ENCODE peak calls at places on chromosomes 7 and 10, in seven cellular contexts. One of them, this sample, is unnamed.

GRCh38 chr7:111697771-111698170 is 135.5 kb upstream of the IMMP2L start:
- DNase-seq in IMR-90: peak
- DNase-seq in endothelial cell of umbilical vein: no peak
- DNase-seq in prostate gland: no peak
- DNase-seq in lower leg skin: no peak
- DNase-seq in sigmoid colon: no peak
- DNase-seq in uterus: no peak
- DNase-seq in this sample: no peak

GRCh38 chr10:133306097-133306476 is 2.6 kb downstream of the TUBGCP2 start:
- DNase-seq in sigmoid colon: no peak
- DNase-seq in prostate gland: no peak
- DNase-seq in IMR-90: no peak
- DNase-seq in endothelial cell of umbilical vein: no peak
- DNase-seq in uterus: no peak
- DNase-seq in lower leg skin: no peak
- DNase-seq in this sample: no peak

GRCh38 chr7:70307544-70308106 is 709.4 kb downstream of the AUTS2 start:
- DNase-seq in uterus: no peak
- DNase-seq in endothelial cell of umbilical vein: no peak
- DNase-seq in sigmoid colon: no peak
- DNase-seq in prostate gland: no peak
- DNase-seq in lower leg skin: no peak
- DNase-seq in IMR-90: no peak
- DNase-seq in this sample: no peak

GRCh38 chr10:1575481-1576244 is 161.7 kb downstream of the ADARB2 start:
- DNase-seq in uterus: no peak
- DNase-seq in IMR-90: no peak
- DNase-seq in endothelial cell of umbilical vein: no peak
- DNase-seq in lower leg skin: no peak
- DNase-seq in prostate gland: no peak
- DNase-seq in sigmoid colon: peak
- DNase-seq in this sample: no peak

GRCh38 chr7:137343483-137343841 is at the start of gene PTN:
- DNase-seq in uterus: peak
- DNase-seq in sigmoid colon: peak
- DNase-seq in prostate gland: peak
- DNase-seq in IMR-90: peak
- DNase-seq in endothelial cell of umbilical vein: no peak
- DNase-seq in lower leg skin: no peak
- DNase-seq in this sample: peak

GRCh38 chr10:21514101-21514807 is 11.2 kb downstream of the SKIDA1 start:
- DNase-seq in lower leg skin: no peak
- DNase-seq in prostate gland: no peak
- DNase-seq in endothelial cell of umbilical vein: no peak
- DNase-seq in uterus: no peak
- DNase-seq in sigmoid colon: no peak
- DNase-seq in IMR-90: no peak
- DNase-seq in this sample: no peak

GRCh38 chr7:42932861-42933591 is 850 bp downstream of the MRPL32 start:
- DNase-seq in endothelial cell of umbilical vein: peak
- DNase-seq in sigmoid colon: no peak
- DNase-seq in uterus: no peak
- DNase-seq in IMR-90: peak
- DNase-seq in lower leg skin: no peak
- DNase-seq in prostate gland: no peak
- DNase-seq in this sample: peak

GRCh38 chr10:115933098-115933497 is 339.9 kb downstream of the GFRA1 start:
- DNase-seq in IMR-90: no peak
- DNase-seq in prostate gland: no peak
- DNase-seq in lower leg skin: no peak
- DNase-seq in uterus: no peak
- DNase-seq in endothelial cell of umbilical vein: no peak
- DNase-seq in sigmoid colon: no peak
- DNase-seq in this sample: no peak

GRCh38 chr7:120716306-120716705 is 141.6 kb downstream of the TSPAN12 start:
- DNase-seq in prostate gland: no peak
- DNase-seq in uterus: no peak
- DNase-seq in IMR-90: no peak
- DNase-seq in endothelial cell of umbilical vein: no peak
- DNase-seq in sigmoid colon: no peak
- DNase-seq in lower leg skin: no peak
- DNase-seq in this sample: no peak

GRCh38 chr10:126387041-126387908 is 1.0 kb downstream of the ADAM12 start:
- DNase-seq in prostate gland: peak
- DNase-seq in lower leg skin: peak
- DNase-seq in IMR-90: peak
- DNase-seq in uterus: peak
- DNase-seq in sigmoid colon: peak
- DNase-seq in endothelial cell of umbilical vein: peak
- DNase-seq in this sample: peak

GRCh38 chr10:129531969-129532660 is 65.1 kb downstream of the MGMT start:
- DNase-seq in uterus: no peak
- DNase-seq in prostate gland: no peak
- DNase-seq in sigmoid colon: no peak
- DNase-seq in lower leg skin: no peak
- DNase-seq in IMR-90: no peak
- DNase-seq in endothelial cell of umbilical vein: no peak
- DNase-seq in this sample: no peak

GRCh38 chr10:59799421-59799820 is 46.2 kb upstream of the MRLN start:
- DNase-seq in lower leg skin: no peak
- DNase-seq in uterus: no peak
- DNase-seq in endothelial cell of umbilical vein: no peak
- DNase-seq in IMR-90: no peak
- DNase-seq in prostate gland: no peak
- DNase-seq in sigmoid colon: no peak
- DNase-seq in this sample: no peak

GRCh38 chr7:34133983-34134782 is 228.8 kb downstream of the BMPER start:
- DNase-seq in uterus: peak
- DNase-seq in IMR-90: peak
- DNase-seq in prostate gland: peak
- DNase-seq in sigmoid colon: peak
- DNase-seq in endothelial cell of umbilical vein: peak
- DNase-seq in lower leg skin: peak
- DNase-seq in this sample: peak

GRCh38 chr7:28378574-28379149 is 33.7 kb upstream of the CREB5 start:
- DNase-seq in endothelial cell of umbilical vein: no peak
- DNase-seq in IMR-90: peak
- DNase-seq in sigmoid colon: no peak
- DNase-seq in uterus: no peak
- DNase-seq in lower leg skin: no peak
- DNase-seq in prostate gland: no peak
- DNase-seq in this sample: no peak

DNA sequence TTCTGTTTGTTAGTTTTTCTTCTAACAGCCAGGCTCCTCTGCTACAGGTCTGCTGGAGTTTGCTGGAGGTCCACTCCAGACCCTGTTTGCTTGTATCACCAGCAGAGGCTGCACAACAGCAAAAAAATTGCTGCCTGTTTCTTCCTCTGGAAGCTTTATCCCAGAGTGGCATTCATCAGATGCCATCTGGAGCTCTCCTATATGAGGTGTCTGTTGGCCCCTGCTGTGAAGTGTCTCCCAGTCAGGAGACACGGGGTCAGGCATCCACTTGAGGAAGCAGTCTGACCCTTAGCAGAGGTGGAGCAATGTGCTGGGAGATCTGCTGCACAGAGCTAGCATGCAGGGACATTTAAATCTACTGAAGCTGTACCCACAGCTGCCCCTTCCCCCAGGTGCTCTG is 26.7 kb upstream of the CROT start:
- DNase-seq in endothelial cell of umbilical vein: no peak
- DNase-seq in lower leg skin: no peak
- DNase-seq in prostate gland: no peak
- DNase-seq in sigmoid colon: no peak
- DNase-seq in IMR-90: no peak
- DNase-seq in uterus: no peak
- DNase-seq in this sample: no peak
- TF ChIP-seq CTCF in endothelial cell of umbilical vein: no peak
- TF ChIP-seq CTCF in lower leg skin: no peak
- TF ChIP-seq CTCF in prostate gland: no peak
- TF ChIP-seq CTCF in sigmoid colon: no peak
- TF ChIP-seq CTCF in IMR-90: no peak
- TF ChIP-seq CTCF in uterus: no peak
- TF ChIP-seq CTCF in this sample: no peak

DNA sequence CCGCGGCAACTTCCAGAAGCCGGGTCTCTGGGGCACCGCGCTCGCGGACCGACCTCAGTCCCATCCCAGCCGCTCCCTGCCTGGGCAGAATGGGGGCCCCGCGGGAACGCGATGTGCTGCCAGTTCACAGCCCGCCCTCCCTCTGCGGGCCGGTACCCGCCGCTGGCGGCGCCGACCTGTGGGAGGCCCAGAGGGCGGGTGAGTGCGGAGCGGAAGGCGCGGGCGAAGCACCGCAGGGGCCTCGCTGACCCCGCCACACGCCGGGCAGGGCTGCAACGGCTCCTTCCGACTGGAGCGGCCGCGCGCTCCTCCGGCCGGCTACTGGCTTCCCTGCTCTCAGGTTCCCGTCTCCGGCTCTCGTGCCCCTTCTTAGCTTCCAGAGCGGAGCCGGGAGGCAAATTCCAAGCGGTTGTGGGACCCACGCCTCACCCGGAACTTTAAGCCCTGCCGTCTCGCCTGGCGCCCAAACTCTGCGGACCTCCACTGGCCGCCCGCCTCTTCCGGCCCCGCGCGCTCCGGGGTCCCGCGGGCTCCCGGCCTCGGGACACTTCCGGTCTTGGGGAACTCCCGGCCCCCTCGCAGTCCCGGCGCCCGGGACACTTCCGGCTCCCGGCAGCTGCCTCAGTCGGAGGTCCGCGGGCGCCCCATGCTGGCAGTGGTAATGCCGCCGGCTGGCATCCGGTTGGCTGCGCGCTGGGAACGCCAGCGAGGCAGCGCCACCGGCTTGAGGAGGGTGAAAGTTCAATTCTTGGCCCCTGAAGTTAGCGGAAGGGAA is at the start of gene CYREN:
- DNase-seq in endothelial cell of umbilical vein: peak
- DNase-seq in lower leg skin: peak
- DNase-seq in uterus: peak
- DNase-seq in prostate gland: peak
- DNase-seq in IMR-90: peak
- DNase-seq in sigmoid colon: peak
- DNase-seq in this sample: peak
- TF ChIP-seq POLR2A in endothelial cell of umbilical vein: peak
- TF ChIP-seq POLR2A in lower leg skin: no peak
- TF ChIP-seq POLR2A in uterus: peak
- TF ChIP-seq POLR2A in prostate gland: peak
- TF ChIP-seq POLR2A in IMR-90: peak
- TF ChIP-seq POLR2A in sigmoid colon: peak
- TF ChIP-seq POLR2A in this sample: peak

GRCh38 chr10:91298224-91298862 is 77.9 kb downstream of the PCGF5 start:
- DNase-seq in endothelial cell of umbilical vein: peak
- DNase-seq in lower leg skin: peak
- DNase-seq in IMR-90: peak
- DNase-seq in uterus: peak
- DNase-seq in prostate gland: peak
- DNase-seq in sigmoid colon: peak
- DNase-seq in this sample: peak

GRCh38 chr10:91294134-91294906 is 73.9 kb downstream of the PCGF5 start:
- DNase-seq in prostate gland: no peak
- DNase-seq in lower leg skin: no peak
- DNase-seq in IMR-90: no peak
- DNase-seq in sigmoid colon: no peak
- DNase-seq in uterus: no peak
- DNase-seq in endothelial cell of umbilical vein: no peak
- DNase-seq in this sample: no peak

GRCh38 chr10:91300011-91300575 is 79.6 kb downstream of the PCGF5 start:
- DNase-seq in prostate gland: no peak
- DNase-seq in endothelial cell of umbilical vein: no peak
- DNase-seq in sigmoid colon: no peak
- DNase-seq in lower leg skin: no peak
- DNase-seq in IMR-90: no peak
- DNase-seq in uterus: no peak
- DNase-seq in this sample: no peak

GRCh38 chr10:91295346-91295745 is 74.9 kb downstream of the PCGF5 start:
- DNase-seq in sigmoid colon: no peak
- DNase-seq in lower leg skin: no peak
- DNase-seq in prostate gland: no peak
- DNase-seq in endothelial cell of umbilical vein: no peak
- DNase-seq in IMR-90: no peak
- DNase-seq in uterus: no peak
- DNase-seq in this sample: no peak

DNA sequence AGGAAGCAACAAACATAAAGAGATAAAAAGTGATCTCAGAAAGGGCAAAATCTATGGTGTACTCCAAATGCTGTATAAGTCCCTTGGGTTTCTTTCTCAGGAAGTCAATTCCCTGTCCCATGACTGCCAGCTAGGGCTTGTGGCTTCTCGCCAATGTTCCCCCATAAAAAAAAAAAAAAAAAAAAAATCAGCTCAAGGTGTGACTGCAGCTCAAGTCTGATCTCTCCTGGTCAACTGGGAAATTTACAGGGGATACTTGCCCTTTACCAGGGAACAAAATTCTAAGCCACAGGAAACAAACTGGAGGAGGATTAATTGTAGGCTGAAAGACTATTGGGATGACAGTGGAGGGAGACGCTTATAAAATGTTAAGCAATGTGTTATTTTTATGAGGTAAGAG is 76.0 kb downstream of the PCGF5 start:
- DNase-seq in endothelial cell of umbilical vein: peak
- DNase-seq in lower leg skin: no peak
- DNase-seq in IMR-90: no peak
- DNase-seq in sigmoid colon: no peak
- DNase-seq in uterus: no peak
- DNase-seq in prostate gland: no peak
- DNase-seq in this sample: no peak
- TF ChIP-seq CTCF in endothelial cell of umbilical vein: no peak
- TF ChIP-seq CTCF in lower leg skin: no peak
- TF ChIP-seq CTCF in IMR-90: peak
- TF ChIP-seq CTCF in sigmoid colon: no peak
- TF ChIP-seq CTCF in uterus: no peak
- TF ChIP-seq CTCF in prostate gland: no peak
- TF ChIP-seq CTCF in this sample: no peak

DNA sequence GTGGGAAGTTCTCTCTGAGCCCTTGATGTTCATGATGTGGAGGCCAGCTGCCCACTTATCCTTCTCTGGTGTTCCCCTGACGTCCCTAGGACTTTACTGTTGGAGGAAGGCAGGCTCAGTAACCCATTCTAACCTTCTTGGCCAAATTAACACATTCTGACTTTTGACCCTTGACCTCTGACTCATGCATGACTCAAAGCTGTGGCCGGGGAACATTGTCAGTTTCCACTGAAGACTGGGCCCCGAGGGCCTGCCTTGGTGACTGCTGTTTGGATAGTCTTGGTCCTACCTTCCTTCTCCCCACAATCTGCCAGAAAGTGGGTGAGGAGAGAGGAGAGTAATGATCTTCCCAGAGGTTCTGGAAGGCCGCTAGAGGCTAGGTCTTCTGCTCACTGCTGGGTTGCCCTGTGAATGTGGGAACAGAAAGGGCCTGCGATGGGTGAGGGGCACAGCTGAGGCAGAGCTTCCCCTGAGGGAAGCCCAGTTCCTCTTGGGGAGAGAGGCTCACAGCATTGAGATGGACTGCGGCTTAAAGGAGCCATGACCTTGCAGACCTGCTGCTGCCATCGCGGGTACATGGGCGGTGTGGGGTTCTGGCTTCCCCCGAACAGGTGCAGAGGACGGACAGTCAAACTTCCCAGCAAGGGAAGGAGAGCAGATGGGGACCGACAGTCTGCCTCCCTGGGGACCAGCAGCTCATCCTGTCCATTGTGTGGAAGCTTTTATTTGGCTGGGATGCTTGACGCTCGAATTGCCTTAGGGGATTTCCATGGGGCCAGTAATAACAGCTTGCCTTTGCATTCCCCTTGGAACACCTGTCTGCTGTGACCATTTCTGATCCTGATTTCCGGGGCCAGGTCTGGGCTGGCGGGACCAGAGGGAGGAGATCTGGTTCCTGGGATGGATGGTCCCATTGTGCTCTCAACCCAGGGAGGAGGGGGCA is 43.8 kb downstream of the ADAMTS14 start:
- DNase-seq in prostate gland: no peak
- DNase-seq in endothelial cell of umbilical vein: peak
- DNase-seq in lower leg skin: no peak
- DNase-seq in uterus: no peak
- DNase-seq in sigmoid colon: no peak
- DNase-seq in IMR-90: peak
- DNase-seq in this sample: no peak
- TF ChIP-seq POLR2A in prostate gland: no peak
- TF ChIP-seq POLR2A in endothelial cell of umbilical vein: no peak
- TF ChIP-seq POLR2A in lower leg skin: no peak
- TF ChIP-seq POLR2A in uterus: no peak
- TF ChIP-seq POLR2A in sigmoid colon: no peak
- TF ChIP-seq POLR2A in IMR-90: no peak
- TF ChIP-seq POLR2A in this sample: no peak